ENCODE peak calls at places on chromosomes 4 and X, in four cellular contexts. J, U, X and L are unnamed samples.

GRCh38 chr4:88672987-88673386 is 24.6 kb downstream of the NAP1L5 start:
- DNase-seq in J (no peak), U (no peak), X (no peak), L (no peak)

GRCh38 chr4:111602848-111603247 is 542.4 kb upstream of the FAM241A start:
- DNase-seq in J (no peak), U (no peak), X (no peak), L (no peak)

GRCh38 chr4:79198886-79199591 is 126.8 kb downstream of the NAA11 start:
- DNase-seq in J (peak; percentile 56), U (no peak), X (no peak), L (peak; percentile 64)

GRCh38 chr4:123359449-123360306 is 36.9 kb upstream of the SPRY1 start:
- DNase-seq in J (no peak), U (no peak), X (no peak), L (no peak)

GRCh38 chr4:182225257-182225852 is 17.8 kb upstream of the TENM3 start:
- DNase-seq in J (peak; percentile 84), U (no peak), X (no peak), L (no peak)

GRCh38 chrX:109537324-109537665 is 651 bp downstream of the NXT2 start:
- DNase-seq in J (no peak), U (peak; percentile 37), X (no peak), L (peak; percentile 37)

GRCh38 chrX:31128849-31129248 is 57.0 kb upstream of the FTHL17 start:
- DNase-seq in J (no peak), U (no peak), X (no peak), L (no peak)

GRCh38 chrX:102658551-102658950 is 7.3 kb downstream of the GPRASP1 start:
- DNase-seq in J (no peak), U (no peak), X (no peak), L (no peak)

GRCh38 chrX:45795546-45795945 is 594.9 kb upstream of the DIPK2B start:
- DNase-seq in J (no peak), U (no peak), X (no peak), L (no peak)

GRCh38 chrX:5708209-5708608 is 520.5 kb downstream of the NLGN4X start:
- DNase-seq in J (no peak), U (no peak), X (no peak), L (no peak)

GRCh38 chrX:154013614-154014360 is 5.9 kb downstream of the IRAK1 start:
- DNase-seq in J (no peak), U (no peak), X (no peak), L (peak; percentile 29)

GRCh38 chrX:24229400-24229879 is 79.9 kb downstream of the ZFX start:
- DNase-seq in J (no peak), U (no peak), X (no peak), L (no peak)

GRCh38 chr4:122602277-122603142 is 18.4 kb downstream of the IL21 start:
- DNase-seq in J (no peak), U (no peak), X (no peak), L (no peak)

GRCh38 chr4:6326312-6327060 is 56.8 kb downstream of the WFS1 start:
- DNase-seq in J (no peak), U (no peak), X (no peak), L (no peak)

GRCh38 chr4:135552131-135552530 is 1350.5 kb upstream of the PABPC4L start:
- DNase-seq in J (no peak), U (no peak), X (no peak), L (no peak)

GRCh38 chrX:94662665-94663064 is 988.7 kb downstream of the FAM133A start:
- DNase-seq in J (no peak), U (no peak), X (no peak), L (no peak)

GRCh38 chr4:138577145-138577544 is 335.0 kb upstream of the SLC7A11 start:
- DNase-seq in J (no peak), U (no peak), X (no peak), L (no peak)

GRCh38 chrX:51182545-51182944 is 150.1 kb upstream of the NUDT10 start:
- DNase-seq in J (no peak), U (no peak), X (no peak), L (no peak)

GRCh38 chrX:17595456-17596035 is 141.7 kb upstream of the SCML1 start:
- DNase-seq in J (no peak), U (no peak), X (no peak), L (no peak)

GRCh38 chr4:184215709-184216328 is 1.9 kb downstream of the ENPP6 start:
- DNase-seq in J (no peak), U (no peak), X (no peak), L (no peak)

GRCh38 chr4:88054909-88055308 is 47.5 kb downstream of the PKD2 start:
- DNase-seq in J (no peak), U (no peak), X (no peak), L (no peak)

GRCh38 chr4:110156442-110156841 is 42.0 kb downstream of the ELOVL6 start:
- DNase-seq in J (no peak), U (no peak), X (no peak), L (no peak)

GRCh38 chrX:14032383-14032782 is 2.7 kb upstream of the GEMIN8 start:
- DNase-seq in J (no peak), U (no peak), X (peak; percentile 36), L (peak; percentile 39)

GRCh38 chrX:6778547-6779231 is 243.8 kb upstream of the VCX3A start:
- DNase-seq in J (no peak), U (no peak), X (no peak), L (no peak)

GRCh38 chrX:91414710-91415109 is 19.9 kb upstream of the PABPC5 start:
- DNase-seq in J (no peak), U (no peak), X (no peak), L (no peak)

GRCh38 chr4:21790437-21791029 is 158.0 kb downstream of the KCNIP4 start:
- DNase-seq in J (no peak), U (no peak), X (no peak), L (peak; percentile 20)

GRCh38 chr4:146095091-146095690 is 80.3 kb upstream of the LSM6 start:
- DNase-seq in J (no peak), U (no peak), X (no peak), L (peak; percentile 25)

GRCh38 chr4:124713213-124713592 is 671 bp upstream of the ANKRD50 start:
- DNase-seq in J (peak; percentile 54), U (peak; percentile 78), X (no peak), L (peak; percentile 18)

GRCh38 chr4:47744253-47744652 is 93.6 kb downstream of the CORIN start:
- DNase-seq in J (no peak), U (no peak), X (no peak), L (no peak)

GRCh38 chrX:150362599-150363481 is at the start of gene MAMLD1:
- DNase-seq in J (no peak), U (peak; percentile 73), X (peak; percentile 45), L (peak; percentile 3)

GRCh38 chr4:148064451-148064850 is 332.6 kb downstream of the ARHGAP10 start:
- DNase-seq in J (no peak), U (no peak), X (no peak), L (no peak)

GRCh38 chr4:40057540-40058091 is 966 bp downstream of the N4BP2 start:
- DNase-seq in J (peak; percentile 85), U (peak; percentile 75), X (peak; percentile 71), L (peak; percentile 88)

GRCh38 chrX:41695464-41695863 is 6.7 kb downstream of the GPR34 start:
- DNase-seq in J (no peak), U (no peak), X (peak; percentile 14), L (no peak)

GRCh38 chr4:1534076-1534872 is 128.0 kb upstream of the NKX1-1 start:
- DNase-seq in J (no peak), U (no peak), X (no peak), L (no peak)

GRCh38 chr4:169791527-169792156 is 33.9 kb upstream of the HPF1 start:
- DNase-seq in J (peak; percentile 27), U (no peak), X (no peak), L (peak; percentile 62)

GRCh38 chr4:142549726-142550463 is 296.2 kb downstream of the INPP4B start:
- DNase-seq in J (peak; percentile 99), U (no peak), X (no peak), L (peak; percentile 92)

GRCh38 chr4:26321326-26322276 is 787 bp downstream of the RBPJ start:
- DNase-seq in J (no peak), U (peak; percentile 51), X (no peak), L (peak; percentile 23)